ENCODE peak calls at places on chromosomes 11 and 22, in four cellular contexts. F is GM23338, T is K562, D is GM12878. H is an unnamed sample.

GRCh38 chr11:60912223-60912850 is 1.6 kb upstream of the TMEM109 start:
- DNase-seq in F (peak; percentile 35), T (no peak), D (no peak), H (no peak)

GRCh38 chr11:121741316-121741715 is 288.5 kb upstream of the SORL1-AS1 start:
- DNase-seq in F (no peak), T (no peak), D (no peak), H (no peak)

GRCh38 chr22:37745548-37746365 is 48.9 kb downstream of the TRIOBP start:
- DNase-seq in F (peak; percentile 97), T (peak; percentile 87), D (peak; percentile 37), H (peak; percentile 60)

GRCh38 chr11:118705111-118705741 is 25.8 kb upstream of the TREH start:
- DNase-seq in F (no peak), T (no peak), D (no peak), H (no peak)

GRCh38 chr11:3215346-3216026 is 3.1 kb downstream of the MRGPRG start:
- DNase-seq in F (no peak), T (no peak), D (no peak), H (no peak)

GRCh38 chr11:130190371-130190881 is 30.8 kb downstream of the ST14 start:
- DNase-seq in F (no peak), T (no peak), D (no peak), H (no peak)

GRCh38 chr22:28440517-28441366 is 238.9 kb downstream of the TTC28 start:
- DNase-seq in F (no peak), T (no peak), D (no peak), H (no peak)

GRCh38 chr11:96426356-96427103 is 36.7 kb downstream of the JRKL start:
- DNase-seq in F (peak; percentile 71), T (peak; percentile 43), D (no peak), H (peak; percentile 10)

GRCh38 chr11:124891390-124891861 is 6.2 kb downstream of the ROBO4 start:
- DNase-seq in F (peak; percentile 65), T (no peak), D (no peak), H (no peak)

GRCh38 chr11:130118636-130119387 is 40.8 kb upstream of the ST14 start:
- DNase-seq in F (no peak), T (no peak), D (peak; percentile 38), H (no peak)

GRCh38 chr11:20208622-20209090 is 48.4 kb upstream of the DBX1 start:
- DNase-seq in F (peak; percentile 63), T (no peak), D (no peak), H (no peak)

GRCh38 chr22:42990131-42990838 is 24.7 kb downstream of the PACSIN2 start:
- DNase-seq in F (peak; percentile 51), T (no peak), D (no peak), H (peak; percentile 73)

GRCh38 chr11:68214173-68215086 is 1.3 kb upstream of the KMT5B start:
- DNase-seq in F (peak; percentile 46), T (no peak), D (no peak), H (no peak)

GRCh38 chr11:72702096-72702495 is 27.9 kb upstream of the PDE2A start:
- DNase-seq in F (no peak), T (no peak), D (no peak), H (no peak)
- H3K4me1 ChIP-seq in F (peaks cover 25% of the 10 kb centered on the region), T (peaks cover 5% of the 10 kb centered on the region), D (peaks cover 8% of the 10 kb centered on the region), H (peaks cover 7% of the 10 kb centered on the region)

GRCh38 chr11:66008468-66009101 is 3.2 kb upstream of the CST6 start:
- DNase-seq in F (no peak), T (no peak), D (no peak), H (no peak)
- TF ChIP-seq JUNB in F (no peak), T (no peak), D (no peak), H (no peak)

GRCh38 chr11:27401760-27402316 is 38.8 kb upstream of the CCDC34 start:
- DNase-seq in F (no peak), T (no peak), D (no peak), H (peak; percentile 94)
- H3K4me1 ChIP-seq in F (peaks cover 6% of the 10 kb centered on the region), T (peaks cover 30% of the 10 kb centered on the region), D (no peaks in the 10 kb centered on the region), H (peaks cover 94% of the 10 kb centered on the region)

GRCh38 chr11:452916-453527 is 2.9 kb downstream of the PTDSS2 start:
- DNase-seq in F (no peak), T (no peak), D (no peak), H (no peak)

GRCh38 chr11:450809-451451 is 851 bp downstream of the PTDSS2 start:
- DNase-seq in F (peak; percentile 79), T (peak; percentile 50), D (no peak), H (peak; percentile 66)

GRCh38 chr11:449889-450808 is at the start of gene PTDSS2:
- DNase-seq in F (peak; percentile 99), T (peak; percentile 81), D (peak; percentile 75), H (peak; percentile 89)

GRCh38 chr11:452203-452744 is 2.2 kb downstream of the PTDSS2 start:
- DNase-seq in F (no peak), T (no peak), D (no peak), H (no peak)

DNA sequence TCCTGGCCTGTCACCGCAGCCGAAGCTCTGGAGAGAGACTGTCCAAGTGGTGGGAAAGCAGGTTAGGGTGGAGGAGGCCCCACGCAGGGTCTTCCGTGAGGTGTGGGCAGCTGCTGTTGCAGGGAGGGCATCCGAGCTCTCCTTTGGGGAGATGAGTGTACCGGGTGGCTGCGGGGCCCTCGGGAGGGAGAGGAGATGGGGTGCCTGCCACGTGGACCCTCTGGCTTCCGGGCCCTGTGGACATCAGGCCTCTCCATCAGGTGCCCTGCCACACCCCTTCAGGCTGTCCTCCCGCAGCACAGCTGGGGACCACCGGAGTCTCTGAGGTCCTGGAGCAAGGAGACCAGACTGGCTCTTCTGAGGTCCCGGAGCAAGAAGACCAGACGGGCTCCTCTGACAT is 1.7 kb downstream of the PTDSS2 start:
- DNase-seq in F (no peak), T (no peak), D (no peak), H (no peak)
- TF ChIP-seq JUNB in F (no peak), T (no peak), D (no peak), H (no peak)

DNA sequence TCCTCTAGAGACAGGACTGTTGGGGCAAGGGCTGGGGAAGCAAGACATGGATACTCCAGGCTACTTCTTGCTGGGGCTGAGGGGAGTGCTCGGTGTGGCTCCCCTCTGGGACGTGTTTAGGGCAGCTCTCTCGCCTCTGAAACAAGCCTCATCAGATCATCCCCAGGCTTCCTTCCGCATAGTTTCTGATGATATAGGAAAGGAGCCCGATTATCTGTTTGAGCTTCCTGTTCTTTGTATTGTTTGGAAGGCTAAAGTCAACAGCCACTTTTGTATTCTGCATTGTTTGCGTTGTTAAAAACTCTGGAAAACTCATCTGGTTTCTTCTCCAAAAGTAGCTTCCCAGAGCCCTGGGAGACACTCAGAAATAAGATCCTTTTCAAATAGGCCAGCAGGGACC is 18.8 kb downstream of the CD44 start:
- DNase-seq in F (no peak), T (no peak), D (no peak), H (no peak)
- H3K4me1 ChIP-seq in F (peaks cover 15% of the 10 kb centered on the region), T (peaks cover 3% of the 10 kb centered on the region), D (peaks cover 5% of the 10 kb centered on the region), H (peaks cover 57% of the 10 kb centered on the region)

DNA sequence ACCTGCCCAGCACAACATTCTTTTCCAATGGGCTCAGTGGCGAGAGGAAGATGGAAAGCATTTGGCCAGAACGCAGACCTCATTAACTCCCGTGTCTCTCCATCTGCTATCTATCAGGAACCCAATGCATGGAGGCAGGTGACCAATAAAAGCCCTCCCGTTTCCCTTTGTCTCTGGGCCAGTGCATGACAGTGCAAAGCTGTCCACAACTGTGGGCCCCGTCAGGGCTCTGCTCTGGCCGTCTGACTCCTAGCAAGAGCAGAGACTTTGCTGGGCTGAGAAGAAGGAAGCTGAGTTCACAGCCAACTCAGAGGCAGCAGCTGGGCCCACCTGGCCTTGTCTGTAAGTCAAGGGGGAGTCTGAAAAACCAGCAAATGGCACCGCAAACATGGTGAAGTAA is 177.8 kb downstream of the TENM4 start:
- DNase-seq in F (no peak), T (no peak), D (no peak), H (no peak)
- TF ChIP-seq JUNB in F (no peak), T (no peak), D (no peak), H (no peak)

DNA sequence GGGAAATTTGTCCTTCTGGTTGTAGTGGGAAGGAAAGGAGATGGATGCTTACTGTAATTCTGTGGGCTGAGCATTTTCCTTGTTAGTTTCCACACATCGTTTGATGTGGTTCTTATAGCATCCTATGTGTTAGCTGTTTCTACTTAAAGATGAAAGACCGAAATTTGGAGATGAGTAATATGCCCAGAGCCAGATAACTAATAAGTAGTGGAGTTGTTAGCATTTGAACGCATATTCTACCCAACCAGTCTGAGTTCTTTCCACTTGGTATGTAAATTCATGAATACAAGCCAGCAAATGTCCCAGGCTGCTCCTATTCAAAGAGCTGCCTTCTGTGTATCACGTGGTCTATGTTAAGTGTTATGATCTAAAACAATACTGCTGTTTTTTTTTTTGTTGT is 14.6 kb downstream of the SPECC1L start:
- DNase-seq in F (no peak), T (no peak), D (no peak), H (no peak)
- H3K4me1 ChIP-seq in F (peaks cover 29% of the 10 kb centered on the region), T (peaks cover 18% of the 10 kb centered on the region), D (peaks cover 20% of the 10 kb centered on the region), H (peaks cover 37% of the 10 kb centered on the region)

GRCh38 chr11:62336949-62337681 is at the start of gene ASRGL1:
- DNase-seq in F (peak; percentile 96), T (peak; percentile 94), D (peak; percentile 21), H (peak; percentile 87)

GRCh38 chr11:62340269-62340901 is 3.1 kb downstream of the ASRGL1 start:
- DNase-seq in F (peak; percentile 77), T (peak; percentile 29), D (peak; percentile 12), H (peak; percentile 30)

GRCh38 chr11:62333768-62334167 is 3.5 kb upstream of the ASRGL1 start:
- DNase-seq in F (no peak), T (no peak), D (no peak), H (no peak)

GRCh38 chr11:62338218-62338617 is 970 bp downstream of the ASRGL1 start:
- DNase-seq in F (no peak), T (no peak), D (no peak), H (no peak)

GRCh38 chr11:62337682-62338181 is 484 bp downstream of the ASRGL1 start:
- DNase-seq in F (peak; percentile 68), T (peak; percentile 40), D (no peak), H (peak; percentile 27)
- TF ChIP-seq JUNB in F (no peak), T (no peak), D (no peak), H (no peak)